ENCODE peak calls at places on chromosomes 13 and 19, in six cellular contexts. X is breast epithelium, Q is stomach, Y is upper lobe of left lung, A is HCT116, W is sigmoid colon. I is an unnamed sample.

GRCh38 chr19:49488046-49488862 is 846 bp downstream of the RPL13A start:
- DNase-seq in Y (no peak), A (no peak), W (no peak), X (no peak), Q (no peak), I (no peak)

GRCh38 chr13:91203430-91203829 is 144.1 kb upstream of the MIR17HG start:
- DNase-seq in Y (no peak), X (no peak), Q (no peak), W (no peak), A (no peak), I (no peak)

GRCh38 chr13:22592515-22592914 is 588.3 kb upstream of the SGCG start:
- DNase-seq in A (no peak), W (no peak), Q (no peak), X (no peak), Y (no peak), I (no peak)

GRCh38 chr19:8257052-8257443 is 47.9 kb downstream of the CERS4 start:
- DNase-seq in A (no peak), W (no peak), Q (no peak), X (no peak), Y (no peak), I (no peak)

GRCh38 chr13:37011788-37012187 is 11.2 kb downstream of the EXOSC8 start:
- DNase-seq in Y (no peak), W (no peak), X (no peak), A (no peak), Q (no peak), I (no peak)

GRCh38 chr13:39201075-39201630 is 162.9 kb downstream of the NHLRC3 start:
- DNase-seq in W (no peak), Q (no peak), Y (no peak), X (no peak), A (no peak), I (no peak)

GRCh38 chr13:60398949-60399589 is 2.0 kb downstream of the TDRD3 start:
- DNase-seq in Q (peak), A (no peak), X (no peak), Y (no peak), W (no peak), I (no peak)

GRCh38 chr19:54674021-54674617 is 11.3 kb downstream of the LILRB4 start:
- DNase-seq in A (peak), Y (no peak), W (no peak), X (no peak), Q (no peak), I (no peak)

GRCh38 chr19:46221981-46222610 is 7.4 kb upstream of the IGFL1 start:
- DNase-seq in Y (peak), A (no peak), W (peak), Q (peak), X (peak), I (no peak)

GRCh38 chr19:14536926-14537692 is 7.7 kb downstream of the TECR start:
- DNase-seq in Y (peak), W (no peak), X (peak), A (peak), Q (peak), I (no peak)

GRCh38 chr13:75353786-75354193 is 128.2 kb downstream of the TBC1D4 start:
- DNase-seq in Y (no peak), Q (no peak), A (no peak), X (no peak), W (no peak), I (no peak)

GRCh38 chr13:40120288-40120687 is 464.8 kb downstream of the COG6 start:
- DNase-seq in A (no peak), Q (no peak), X (no peak), W (no peak), Y (no peak), I (no peak)

GRCh38 chr19:50994129-50994528 is 7.3 kb downstream of the KLK8 start:
- DNase-seq in W (peak), Q (no peak), X (no peak), A (no peak), Y (no peak), I (no peak)

GRCh38 chr13:99071666-99072065 is 93.8 kb upstream of the DOCK9 start:
- DNase-seq in X (no peak), Q (no peak), W (no peak), A (no peak), Y (no peak), I (no peak)

GRCh38 chr13:75656590-75656989 is 20.5 kb downstream of the LMO7 start:
- DNase-seq in A (no peak), Y (no peak), W (no peak), X (no peak), Q (no peak), I (no peak)

GRCh38 chr13:50989476-50989875 is 79.9 kb downstream of the RNASEH2B start:
- DNase-seq in A (no peak), Y (no peak), Q (no peak), W (no peak), X (no peak), I (no peak)

GRCh38 chr13:114099191-114099590 is 33.2 kb downstream of the RASA3 start:
- DNase-seq in Q (no peak), W (peak), A (peak), X (peak), Y (peak), I (peak)

GRCh38 chr13:107266657-107267056 is 698.7 kb upstream of the ARGLU1 start:
- DNase-seq in A (no peak), X (no peak), Y (no peak), W (no peak), Q (no peak), I (no peak)

GRCh38 chr13:89688908-89689307 is 1658.6 kb upstream of the MIR17HG start:
- DNase-seq in X (no peak), A (no peak), W (no peak), Y (peak), Q (no peak), I (no peak)

GRCh38 chr19:18349524-18350128 is 9.2 kb downstream of the PGPEP1 start:
- DNase-seq in A (no peak), X (peak), Q (peak), Y (peak), W (no peak), I (no peak)

GRCh38 chr19:9877775-9878510 is 42.8 kb downstream of the PIN1 start:
- DNase-seq in Q (no peak), W (no peak), A (peak), Y (no peak), X (no peak), I (no peak)

GRCh38 chr13:22298530-22298929 is 627.7 kb downstream of the FGF9 start:
- DNase-seq in Q (no peak), Y (no peak), A (no peak), X (no peak), W (no peak), I (no peak)

GRCh38 chr19:45498411-45499195 is at the start of gene PPM1N:
- DNase-seq in A (no peak), X (no peak), Y (no peak), W (no peak), Q (no peak), I (no peak)

GRCh38 chr13:27011661-27012060 is 159.9 kb downstream of the USP12 start:
- DNase-seq in W (no peak), X (no peak), Y (peak), Q (no peak), A (no peak), I (no peak)

GRCh38 chr19:48629599-48630288 is 7.4 kb downstream of the DBP start:
- DNase-seq in Y (peak), X (no peak), A (peak), Q (peak), W (peak), I (no peak)

GRCh38 chr13:42591602-42592001 is 17.6 kb downstream of the TNFSF11 start:
- DNase-seq in Y (no peak), W (no peak), Q (no peak), A (no peak), X (no peak), I (no peak)

GRCh38 chr19:11324748-11325389 is 14.6 kb downstream of the RAB3D start:
- DNase-seq in Q (no peak), Y (no peak), X (no peak), A (no peak), W (no peak), I (no peak)

GRCh38 chr19:10568444-10568825 is 344 bp downstream of the CDKN2D start:
- DNase-seq in W (peak), Y (peak), X (peak), A (no peak), Q (peak), I (no peak)

GRCh38 chr19:45478454-45479238 is 10.8 kb downstream of the FOSB start:
- DNase-seq in Y (peak), X (peak), A (peak), Q (peak), W (peak), I (peak)

DNA sequence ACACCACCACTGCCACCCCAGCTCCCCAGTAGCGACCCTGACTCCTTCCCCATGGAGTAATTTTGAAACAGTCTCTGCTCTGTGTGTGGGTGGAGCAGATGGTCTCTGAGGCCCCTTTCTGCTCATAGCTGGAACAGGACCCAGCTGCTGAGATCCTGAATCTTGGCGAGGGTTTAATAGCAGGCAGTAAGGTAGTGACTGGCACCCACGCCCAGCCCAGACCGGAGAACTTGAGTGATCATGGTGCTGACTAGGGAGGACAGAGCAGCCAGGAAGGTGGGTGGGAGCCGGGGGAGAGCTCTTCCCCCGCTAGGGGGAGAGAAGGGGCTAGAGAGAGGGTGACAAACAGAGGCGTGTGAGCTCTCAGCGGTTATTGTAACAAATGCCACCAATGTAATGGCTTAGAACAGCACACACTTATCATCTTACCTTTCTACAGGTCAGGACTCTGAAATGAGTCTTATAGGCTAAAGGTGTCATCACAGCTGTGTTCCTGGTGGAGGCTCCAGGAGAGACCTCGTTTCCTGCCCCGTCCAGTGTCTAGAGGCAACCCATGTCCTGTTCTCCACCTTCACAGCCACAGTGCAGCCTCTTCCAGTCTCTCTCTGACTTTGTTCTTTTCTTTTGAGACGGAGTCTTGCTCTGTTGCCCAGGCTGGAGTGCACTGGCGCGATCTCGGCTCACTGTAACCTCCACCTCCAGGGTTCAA is 7.2 kb upstream of the ACER1 start:
- DNase-seq in Q (no peak), A (no peak), W (no peak), Y (no peak), X (no peak), I (no peak)
- TF ChIP-seq CTCF in Q (no peak), A (no peak), W (no peak), Y (no peak), X (no peak), I (no peak)

DNA sequence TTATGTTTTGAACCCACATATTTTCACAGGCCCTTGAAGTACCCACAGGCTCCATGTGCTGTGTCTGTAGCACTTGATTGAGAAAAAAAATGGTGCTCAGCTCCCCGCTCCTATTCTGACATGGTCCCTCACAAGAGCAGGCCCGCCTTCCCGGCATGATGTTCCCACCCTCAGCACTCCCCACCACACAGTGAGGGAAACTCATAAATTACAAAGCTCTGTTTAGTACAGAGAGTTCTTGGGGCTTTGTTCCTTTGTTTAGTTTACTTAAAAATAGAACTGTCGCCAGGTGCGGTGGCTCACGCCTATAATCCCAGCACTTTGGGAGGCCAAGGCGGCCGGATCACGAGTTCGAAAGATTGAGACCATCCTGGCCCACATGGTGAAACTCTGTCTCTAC is 25.9 kb upstream of the ABCC4 start:
- DNase-seq in X (no peak), Y (no peak), A (no peak), Q (no peak), W (peak), I (no peak)
- TF ChIP-seq POLR2AphosphoS5 in X (no peak), Y (no peak), A (no peak), Q (no peak), W (peak), I (no peak)

GRCh38 chr13:19597523-19597922 is 35.9 kb upstream of the MPHOSPH8 start:
- DNase-seq in Y (no peak), A (no peak), X (no peak), W (no peak), Q (no peak), I (no peak)

GRCh38 chr13:19605161-19605955 is 28.1 kb upstream of the MPHOSPH8 start:
- DNase-seq in Q (no peak), X (no peak), A (peak), W (no peak), Y (no peak), I (no peak)

GRCh38 chr13:19604306-19604705 is 29.2 kb upstream of the MPHOSPH8 start:
- DNase-seq in X (no peak), A (no peak), Y (no peak), W (no peak), Q (no peak), I (no peak)

GRCh38 chr13:19606152-19606551 is 27.3 kb upstream of the MPHOSPH8 start:
- DNase-seq in A (no peak), W (no peak), Y (no peak), X (no peak), Q (no peak), I (no peak)

GRCh38 chr13:19601749-19602725 is 31.4 kb upstream of the MPHOSPH8 start:
- DNase-seq in A (no peak), X (no peak), Y (peak), Q (peak), W (no peak), I (no peak)
- TF ChIP-seq POLR2A in A (peak), X (no peak), Y (no peak), Q (no peak), W (no peak), I (no peak)

GRCh38 chr13:46613409-46614049 is 60.6 kb downstream of the LRCH1 start:
- DNase-seq in W (no peak), A (no peak), Y (no peak), X (no peak), Q (no peak), I (no peak)

GRCh38 chr13:46612258-46612657 is 59.3 kb downstream of the LRCH1 start:
- DNase-seq in W (no peak), A (no peak), Q (no peak), X (no peak), Y (no peak), I (no peak)

GRCh38 chr13:46615888-46616531 is 63.0 kb downstream of the LRCH1 start:
- DNase-seq in Q (no peak), W (no peak), Y (no peak), X (no peak), A (no peak), I (no peak)

GRCh38 chr13:46617382-46617781 is 64.4 kb downstream of the LRCH1 start:
- DNase-seq in Y (no peak), Q (no peak), W (no peak), A (no peak), X (no peak), I (no peak)

GRCh38 chr13:46614582-46614981 is 61.6 kb downstream of the LRCH1 start:
- DNase-seq in W (no peak), Q (no peak), Y (no peak), A (no peak), X (no peak), I (no peak)
- TF ChIP-seq CTCF in W (no peak), Q (no peak), Y (no peak), A (no peak), X (no peak), I (peak)

I was measured in esophagus muscularis mucosa.